ENCODE peak calls at places on chromosomes 2 and 18, in four cellular contexts. One of them, this sample, is unnamed.

GRCh38 chr18:33757037-33757436 is 179.0 kb downstream of the ASXL3 start:
- DNase-seq in HepG2: no peak
- DNase-seq in H1: no peak
- DNase-seq in K562: no peak
- DNase-seq in this sample: no peak

GRCh38 chr2:229407170-229407569 is 136.1 kb upstream of the PID1 start:
- DNase-seq in H1: no peak
- DNase-seq in K562: no peak
- DNase-seq in HepG2: peak; percentile 49
- DNase-seq in this sample: peak; percentile 86

GRCh38 chr2:121648206-121648605 is 1.1 kb downstream of the CLASP1 start:
- DNase-seq in H1: no peak
- DNase-seq in K562: no peak
- DNase-seq in HepG2: peak; percentile 39
- DNase-seq in this sample: no peak

GRCh38 chr2:62857139-62857931 is 151.8 kb downstream of the EHBP1 start:
- DNase-seq in H1: no peak
- DNase-seq in HepG2: no peak
- DNase-seq in K562: no peak
- DNase-seq in this sample: no peak

GRCh38 chr2:55887906-55888625 is 35.5 kb downstream of the EFEMP1 start:
- DNase-seq in K562: no peak
- DNase-seq in H1: no peak
- DNase-seq in HepG2: no peak
- DNase-seq in this sample: no peak

GRCh38 chr2:20241973-20242726 is 17.2 kb upstream of the SDC1 start:
- DNase-seq in K562: peak; percentile 63
- DNase-seq in H1: peak; percentile 93
- DNase-seq in HepG2: no peak
- DNase-seq in this sample: no peak

GRCh38 chr2:71689393-71689792 is 236.0 kb downstream of the DYSF start:
- DNase-seq in HepG2: no peak
- DNase-seq in H1: no peak
- DNase-seq in K562: no peak
- DNase-seq in this sample: no peak

GRCh38 chr2:97740590-97741182 is 27.3 kb downstream of the ZAP70 start:
- DNase-seq in HepG2: peak; percentile 54
- DNase-seq in K562: peak; percentile 83
- DNase-seq in H1: peak; percentile 87
- DNase-seq in this sample: peak; percentile 29

GRCh38 chr2:240655931-240656886 is 26.5 kb downstream of the AQP12B start:
- DNase-seq in K562: no peak
- DNase-seq in HepG2: no peak
- DNase-seq in H1: no peak
- DNase-seq in this sample: no peak

GRCh38 chr2:171086352-171087290 is 74.1 kb downstream of the TLK1 start:
- DNase-seq in K562: peak; percentile 75
- DNase-seq in HepG2: peak; percentile 65
- DNase-seq in H1: no peak
- DNase-seq in this sample: peak; percentile 19
- TF ChIP-seq FOSL1 in K562: no peak
- TF ChIP-seq FOSL1 in HepG2: no peak
- TF ChIP-seq FOSL1 in H1: no peak
- TF ChIP-seq FOSL1 in this sample: no peak

GRCh38 chr2:99698896-99699295 is 209.1 kb upstream of the REV1 start:
- DNase-seq in HepG2: no peak
- DNase-seq in K562: no peak
- DNase-seq in H1: no peak
- DNase-seq in this sample: no peak
- TF ChIP-seq FOSL1 in HepG2: no peak
- TF ChIP-seq FOSL1 in K562: no peak
- TF ChIP-seq FOSL1 in H1: no peak
- TF ChIP-seq FOSL1 in this sample: no peak

DNA sequence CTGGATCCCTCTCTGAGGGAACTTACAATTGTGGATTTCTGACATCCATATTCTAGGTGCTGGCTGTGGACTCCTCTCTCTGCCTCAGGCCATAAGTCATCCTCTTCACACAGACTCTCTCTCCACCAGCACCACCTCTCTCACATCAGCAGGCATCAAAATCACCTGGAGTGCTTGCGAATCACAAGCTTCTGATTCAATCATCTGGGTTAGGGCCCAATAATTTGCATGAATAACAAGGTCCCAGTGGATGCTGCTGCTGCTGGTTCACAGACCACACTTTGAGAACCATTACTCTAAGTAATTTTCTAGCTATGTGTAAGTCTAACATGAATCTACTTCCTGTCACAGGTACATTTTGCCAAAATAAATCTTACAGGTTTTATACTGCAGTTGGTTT is 214.9 kb downstream of the DSEL start:
- DNase-seq in HepG2: no peak
- DNase-seq in H1: no peak
- DNase-seq in K562: no peak
- DNase-seq in this sample: no peak
- TF ChIP-seq FOSL1 in HepG2: no peak
- TF ChIP-seq FOSL1 in H1: no peak
- TF ChIP-seq FOSL1 in K562: no peak
- TF ChIP-seq FOSL1 in this sample: no peak

DNA sequence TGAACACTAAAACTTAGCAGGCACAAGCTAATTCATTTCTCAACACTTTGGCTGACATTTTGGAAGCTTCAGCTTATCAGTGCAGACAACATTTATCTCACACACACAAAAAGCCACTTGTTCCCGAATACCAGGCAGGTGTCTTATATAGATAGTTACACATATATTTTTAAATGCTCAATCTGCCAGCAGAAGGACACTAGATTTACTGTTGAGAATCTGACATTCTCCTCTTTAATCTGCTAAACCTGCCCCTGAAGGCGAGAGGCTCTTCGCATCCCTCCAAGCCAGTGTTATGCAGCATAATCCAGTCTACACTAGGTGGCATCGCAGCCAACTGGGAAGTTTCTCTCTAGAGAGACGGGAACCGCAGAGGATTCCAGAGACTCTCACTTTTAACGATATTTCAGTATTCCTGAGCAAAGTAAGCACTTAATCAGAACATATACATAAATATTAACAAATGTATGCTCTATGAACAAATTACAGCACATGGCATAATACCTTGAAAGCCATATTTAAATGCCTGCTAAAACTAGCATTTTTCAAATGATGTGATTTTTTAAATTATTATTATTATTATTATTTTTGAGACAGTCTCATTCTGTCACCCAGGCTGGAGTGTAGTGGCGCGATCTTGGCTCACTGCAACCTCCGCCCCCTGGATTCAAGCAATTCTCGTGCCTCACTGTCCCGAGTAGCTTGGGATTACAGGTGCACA is 90.2 kb upstream of the SCG2 start:
- DNase-seq in H1: no peak
- DNase-seq in HepG2: peak; percentile 54
- DNase-seq in K562: peak; percentile 62
- DNase-seq in this sample: peak; percentile 59
- TF ChIP-seq FOSL1 in H1: no peak
- TF ChIP-seq FOSL1 in HepG2: no peak
- TF ChIP-seq FOSL1 in K562: no peak
- TF ChIP-seq FOSL1 in this sample: no peak

GRCh38 chr2:38733300-38733971 is 17.7 kb downstream of the SRSF7 start:
- DNase-seq in HepG2: peak; percentile 47
- DNase-seq in K562: no peak
- DNase-seq in H1: no peak
- DNase-seq in this sample: no peak
- TF ChIP-seq FOSL1 in HepG2: no peak
- TF ChIP-seq FOSL1 in K562: no peak
- TF ChIP-seq FOSL1 in H1: no peak
- TF ChIP-seq FOSL1 in this sample: no peak

This sample was measured in HCT116.